ENCODE peak calls at places on chromosome X, in four cellular contexts. One of them, this sample, is unnamed.

GRCh38 chrX:54495814-54496516 is at the start of gene FGD1:
- DNase-seq in HCT116: no peak
- DNase-seq in endodermal cell: peak
- DNase-seq in colonic mucosa: peak
- DNase-seq in this sample: peak

GRCh38 chrX:75623535-75623934 is 100.7 kb upstream of the ZDHHC15 start:
- DNase-seq in HCT116: no peak
- DNase-seq in endodermal cell: peak
- DNase-seq in colonic mucosa: no peak
- DNase-seq in this sample: peak

GRCh38 chrX:154727418-154728323 is 23.2 kb downstream of the GAB3 start:
- DNase-seq in HCT116: no peak
- DNase-seq in endodermal cell: no peak
- DNase-seq in colonic mucosa: no peak
- DNase-seq in this sample: no peak

GRCh38 chrX:153400146-153401132 is 711 bp downstream of the PNMA6E start:
- DNase-seq in HCT116: peak
- DNase-seq in endodermal cell: peak
- DNase-seq in colonic mucosa: no peak
- DNase-seq in this sample: peak

GRCh38 chrX:42117318-42117717 is 194.0 kb upstream of the CASK start:
- DNase-seq in HCT116: no peak
- DNase-seq in endodermal cell: no peak
- DNase-seq in colonic mucosa: no peak
- DNase-seq in this sample: no peak

GRCh38 chrX:18973527-18974192 is 10.3 kb downstream of the PHKA2 start:
- DNase-seq in HCT116: no peak
- DNase-seq in endodermal cell: no peak
- DNase-seq in colonic mucosa: peak
- DNase-seq in this sample: peak

GRCh38 chrX:9604111-9604907 is 139.5 kb downstream of the TBL1X start:
- DNase-seq in HCT116: no peak
- DNase-seq in endodermal cell: no peak
- DNase-seq in colonic mucosa: no peak
- DNase-seq in this sample: no peak

GRCh38 chrX:41759817-41760216 is 35.8 kb downstream of the GPR82 start:
- DNase-seq in HCT116: peak
- DNase-seq in endodermal cell: no peak
- DNase-seq in colonic mucosa: no peak
- DNase-seq in this sample: peak

GRCh38 chrX:623599-624323 is 6.8 kb upstream of the SHOX start:
- DNase-seq in HCT116: no peak
- DNase-seq in endodermal cell: peak
- DNase-seq in colonic mucosa: no peak
- DNase-seq in this sample: peak

GRCh38 chrX:72169008-72169728 is 12.4 kb upstream of the PIN4 start:
- DNase-seq in HCT116: no peak
- DNase-seq in endodermal cell: no peak
- DNase-seq in colonic mucosa: no peak
- DNase-seq in this sample: no peak

GRCh38 chrX:39331062-39331704 is 529.9 kb downstream of the MID1IP1 start:
- DNase-seq in HCT116: no peak
- DNase-seq in endodermal cell: no peak
- DNase-seq in colonic mucosa: no peak
- DNase-seq in this sample: no peak

DNA sequence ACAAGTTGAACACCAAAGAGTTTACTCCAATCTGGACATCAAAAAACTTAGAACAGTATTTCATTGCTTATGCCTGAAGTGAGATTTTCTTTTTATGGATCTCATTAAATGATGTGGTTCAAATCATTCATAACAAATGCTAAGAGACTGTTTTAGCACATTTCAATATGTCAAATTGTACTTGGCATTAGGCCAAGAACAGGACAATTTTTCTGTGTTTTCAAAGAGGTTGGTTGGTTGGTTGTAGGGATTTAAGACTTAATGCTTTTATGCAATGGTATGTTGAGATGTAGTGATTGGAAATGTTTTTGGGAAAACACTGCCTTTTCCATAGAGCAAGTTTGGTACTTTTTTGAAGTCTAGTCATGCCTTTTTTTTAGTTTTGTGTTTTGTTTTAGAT is 510.4 kb downstream of the ZNF674 start:
- DNase-seq in HCT116: no peak
- DNase-seq in endodermal cell: no peak
- DNase-seq in colonic mucosa: no peak
- DNase-seq in this sample: no peak
- H3K4me3 ChIP-seq in HCT116: no peak
- H3K4me3 ChIP-seq in endodermal cell: no peak
- H3K4me3 ChIP-seq in colonic mucosa: no peak
- H3K4me3 ChIP-seq in this sample: no peak

GRCh38 chrX:45824471-45824870 is 623.8 kb upstream of the DIPK2B start:
- DNase-seq in HCT116: peak
- DNase-seq in endodermal cell: peak
- DNase-seq in colonic mucosa: no peak
- DNase-seq in this sample: peak
- TF ChIP-seq CTCF in HCT116: peak
- TF ChIP-seq CTCF in endodermal cell: peak
- TF ChIP-seq CTCF in colonic mucosa: no peak
- TF ChIP-seq CTCF in this sample: peak

GRCh38 chrX:68487924-68488323 is 10.9 kb upstream of the YIPF6 start:
- DNase-seq in HCT116: no peak
- DNase-seq in endodermal cell: no peak
- DNase-seq in colonic mucosa: no peak
- DNase-seq in this sample: no peak
- H3K9ac ChIP-seq in HCT116: no peak
- H3K9ac ChIP-seq in endodermal cell: no peak
- H3K9ac ChIP-seq in colonic mucosa: no peak
- H3K9ac ChIP-seq in this sample: no peak

GRCh38 chrX:11435568-11435967 is 142.4 kb downstream of the AMELX start:
- DNase-seq in HCT116: no peak
- DNase-seq in endodermal cell: no peak
- DNase-seq in colonic mucosa: no peak
- DNase-seq in this sample: no peak

GRCh38 chrX:11438380-11438723 is 145.1 kb downstream of the AMELX start:
- DNase-seq in HCT116: no peak
- DNase-seq in endodermal cell: no peak
- DNase-seq in colonic mucosa: no peak
- DNase-seq in this sample: no peak

GRCh38 chrX:11438767-11439166 is 145.6 kb downstream of the AMELX start:
- DNase-seq in HCT116: no peak
- DNase-seq in endodermal cell: no peak
- DNase-seq in colonic mucosa: no peak
- DNase-seq in this sample: no peak

GRCh38 chrX:11434607-11435006 is 141.4 kb downstream of the AMELX start:
- DNase-seq in HCT116: no peak
- DNase-seq in endodermal cell: no peak
- DNase-seq in colonic mucosa: no peak
- DNase-seq in this sample: no peak

DNA sequence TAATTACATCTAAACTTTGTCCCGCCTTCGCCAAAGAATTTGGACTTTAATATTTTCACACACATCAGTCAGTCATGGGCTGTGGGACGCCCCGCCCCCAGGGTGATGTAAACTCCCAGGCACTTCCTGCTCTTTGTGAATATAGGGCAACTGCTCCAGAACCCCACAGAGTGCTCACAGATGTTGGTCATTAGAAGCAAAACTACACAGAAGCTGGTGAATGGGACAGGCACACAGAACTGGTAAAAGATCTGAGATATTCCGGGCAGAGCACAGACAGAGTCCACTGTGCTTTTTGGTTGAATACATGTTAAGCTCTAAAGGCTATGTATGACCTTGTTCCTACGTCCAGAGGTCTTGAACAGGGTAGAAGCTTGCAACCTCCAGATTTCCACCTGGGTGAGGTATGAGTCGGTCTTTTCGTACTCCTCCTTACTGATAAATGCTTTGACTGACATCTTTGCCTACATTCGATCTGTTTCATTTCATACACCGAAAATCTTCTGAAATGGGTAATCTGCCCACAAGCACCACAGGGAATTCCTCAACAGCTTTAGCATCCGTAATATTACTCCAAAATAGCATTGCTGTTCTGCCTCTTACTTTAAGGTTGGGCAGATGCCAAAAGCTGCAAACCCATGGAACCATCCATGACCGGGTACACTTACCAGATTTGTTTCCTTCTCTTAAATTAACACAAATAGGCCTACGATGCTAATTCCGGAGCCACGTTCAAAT is 144.6 kb downstream of the AMELX start:
- DNase-seq in HCT116: no peak
- DNase-seq in endodermal cell: no peak
- DNase-seq in colonic mucosa: no peak
- DNase-seq in this sample: no peak
- H3K4me3 ChIP-seq in HCT116: no peak
- H3K4me3 ChIP-seq in endodermal cell: no peak
- H3K4me3 ChIP-seq in colonic mucosa: no peak
- H3K4me3 ChIP-seq in this sample: no peak

DNA sequence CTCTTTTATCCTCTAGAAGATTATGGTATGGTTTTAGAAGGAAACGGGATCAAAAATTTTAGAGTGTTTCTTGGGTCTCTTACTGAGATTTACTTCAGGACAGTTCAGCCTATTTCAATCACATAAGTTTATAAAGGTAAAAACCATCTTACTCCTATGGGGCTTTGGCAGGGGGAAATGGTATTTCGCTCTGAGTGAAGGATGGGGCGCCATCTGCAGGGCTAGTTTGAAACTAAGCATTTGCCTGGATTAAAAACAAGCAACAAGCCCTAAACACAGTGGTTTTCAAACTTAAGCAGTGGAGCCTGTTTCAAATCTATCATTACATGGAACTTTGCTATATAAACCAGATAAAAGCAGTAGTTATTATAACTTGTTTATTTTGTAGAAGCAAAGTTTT is 361.5 kb upstream of the FMR1 start:
- DNase-seq in HCT116: no peak
- DNase-seq in endodermal cell: peak
- DNase-seq in colonic mucosa: no peak
- DNase-seq in this sample: peak
- TF ChIP-seq CTCF in HCT116: no peak
- TF ChIP-seq CTCF in endodermal cell: peak
- TF ChIP-seq CTCF in colonic mucosa: no peak
- TF ChIP-seq CTCF in this sample: peak

DNA sequence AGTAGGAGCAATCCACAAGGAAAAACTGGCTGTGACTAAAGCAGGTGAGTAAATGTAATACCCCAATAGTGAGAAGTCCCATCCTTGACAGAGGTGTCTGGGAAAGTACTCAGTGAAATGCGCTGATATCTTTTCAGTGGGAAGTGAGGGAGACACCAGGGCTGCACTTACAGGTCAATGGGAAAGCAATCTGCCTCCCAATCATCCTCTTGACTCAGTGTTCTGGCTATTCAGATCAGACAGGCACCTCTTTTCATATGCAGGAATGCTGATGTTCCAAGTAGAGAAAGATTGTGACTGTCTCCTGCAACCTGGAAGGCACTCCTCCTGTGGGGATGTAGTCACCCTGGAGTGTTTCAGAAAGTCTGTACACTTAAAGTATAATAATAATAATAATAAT is 39.9 kb upstream of the SPIN2A start:
- DNase-seq in HCT116: no peak
- DNase-seq in endodermal cell: peak
- DNase-seq in colonic mucosa: no peak
- DNase-seq in this sample: no peak
- H3K9ac ChIP-seq in HCT116: no peak
- H3K9ac ChIP-seq in endodermal cell: no peak
- H3K9ac ChIP-seq in colonic mucosa: no peak
- H3K9ac ChIP-seq in this sample: no peak

DNA sequence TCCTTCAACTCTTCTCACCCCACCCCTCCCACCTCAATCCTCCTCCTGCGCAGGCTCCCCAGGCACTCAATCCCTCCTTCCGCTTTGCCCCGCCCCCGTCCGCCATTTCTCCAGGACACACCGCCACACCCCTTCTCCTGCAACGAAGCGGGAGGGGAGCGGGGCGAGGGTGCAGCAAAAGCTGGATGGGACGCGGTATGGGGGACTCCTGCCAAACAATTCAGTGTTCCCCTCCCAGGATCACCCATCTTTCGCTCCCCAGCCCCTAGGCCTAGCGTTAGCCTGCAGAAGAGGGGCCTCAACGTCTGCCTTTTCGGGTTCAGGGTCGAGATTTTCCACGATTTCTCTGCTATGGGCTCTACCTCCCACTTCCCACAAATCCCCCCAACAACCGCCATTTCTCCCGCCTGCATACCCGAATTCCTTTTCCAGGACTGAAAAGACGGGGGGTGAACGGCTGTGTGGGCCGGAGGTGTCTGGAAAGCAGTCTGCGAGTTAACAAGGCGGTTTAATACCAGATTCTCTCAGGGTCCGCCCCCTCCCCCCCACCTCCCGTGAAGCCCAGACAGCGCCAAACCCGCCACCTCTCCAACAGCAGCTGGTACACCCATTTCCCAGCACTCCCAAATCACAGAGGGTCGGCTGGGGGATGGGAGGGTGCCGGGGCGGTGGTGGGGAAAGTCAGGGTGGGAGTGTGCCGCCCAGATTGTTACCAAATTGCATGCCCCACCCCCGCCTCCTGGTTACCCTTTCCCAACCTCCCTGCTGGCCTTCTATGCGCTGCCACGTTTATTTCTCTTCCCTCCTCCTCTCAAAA is 781 bp downstream of the ARMCX2 start:
- DNase-seq in HCT116: no peak
- DNase-seq in endodermal cell: peak
- DNase-seq in colonic mucosa: peak
- DNase-seq in this sample: peak
- H3K4me3 ChIP-seq in HCT116: no peak
- H3K4me3 ChIP-seq in endodermal cell: peak
- H3K4me3 ChIP-seq in colonic mucosa: peak
- H3K4me3 ChIP-seq in this sample: peak

GRCh38 chrX:149940015-149940716 is 1.9 kb upstream of the EOLA2 start:
- DNase-seq in HCT116: peak
- DNase-seq in endodermal cell: peak
- DNase-seq in colonic mucosa: peak
- DNase-seq in this sample: peak
- TF ChIP-seq CTCF in HCT116: peak
- TF ChIP-seq CTCF in endodermal cell: peak
- TF ChIP-seq CTCF in colonic mucosa: peak
- TF ChIP-seq CTCF in this sample: peak

DNA sequence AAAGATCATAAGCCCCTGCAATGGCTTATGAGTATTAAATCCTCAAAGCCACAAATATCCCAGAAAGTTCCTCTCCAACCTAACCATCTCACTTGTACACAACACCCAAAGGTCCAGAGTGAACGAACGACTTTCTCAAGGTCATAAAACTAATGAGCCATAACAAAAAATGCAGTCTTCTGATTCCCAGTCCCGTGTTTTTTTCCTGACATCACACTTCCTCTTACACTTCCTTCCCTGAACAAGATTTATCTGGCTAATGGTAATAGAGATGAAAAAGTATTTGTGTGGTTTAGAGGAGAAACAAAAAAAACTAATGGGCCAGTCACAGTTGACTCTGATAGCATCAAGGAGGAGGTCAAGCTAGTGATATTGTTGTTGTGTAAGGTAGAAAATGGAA is 99.5 kb upstream of the KLHL13 start:
- DNase-seq in HCT116: no peak
- DNase-seq in endodermal cell: no peak
- DNase-seq in colonic mucosa: no peak
- DNase-seq in this sample: no peak
- H3K9ac ChIP-seq in HCT116: no peak
- H3K9ac ChIP-seq in endodermal cell: no peak
- H3K9ac ChIP-seq in colonic mucosa: no peak
- H3K9ac ChIP-seq in this sample: no peak

This sample was measured in neural progenitor cell.